ENCODE peak calls at places on chromosomes 7 and 10, in ten cellular contexts. G is CD8-positive, alpha-beta T cell; O is astrocyte of the spinal cord; Z is uterus; F is kidney epithelial cell; M is BE2C; C is IMR-90; Y is testis; D is body of pancreas; L is cardiac muscle cell. E is an unnamed sample.
A peak's percentile ranks its signal among the peaks of the same experiment; 100 is the strongest.

GRCh38 chr7:134619627-134620331 is 26.9 kb upstream of the BPGM start:
- DNase-seq in Y (no peak), G (no peak), O (peak; percentile 95), F (peak; percentile 71), M (no peak), Z (no peak), D (no peak), C (peak; percentile 96), L (peak; percentile 79), E (peak; percentile 18)

GRCh38 chr7:96097802-96098201 is 224.1 kb downstream of the SLC25A13 start:
- DNase-seq in Y (no peak), Z (no peak), O (no peak), C (peak; percentile 66), F (no peak), D (no peak), G (no peak), L (no peak), M (no peak), E (no peak)

GRCh38 chr10:49056356-49056755 is 59.0 kb downstream of the VSTM4 start:
- DNase-seq in Z (no peak), D (no peak), M (peak; percentile 13), G (no peak), L (no peak), C (peak; percentile 14), Y (no peak), O (no peak), F (peak; percentile 12), E (no peak)

GRCh38 chr7:98556288-98556687 is 60.8 kb upstream of the NPTX2 start:
- DNase-seq in M (no peak), D (no peak), L (no peak), Z (no peak), C (no peak), Y (no peak), G (no peak), F (no peak), O (no peak), E (no peak)

GRCh38 chr7:35723011-35723410 is 28.1 kb upstream of the HERPUD2 start:
- DNase-seq in O (no peak), G (no peak), Z (no peak), L (no peak), D (no peak), Y (no peak), F (no peak), C (peak; percentile 54), M (no peak), E (no peak)

GRCh38 chr7:149635561-149636329 is 137.6 kb downstream of the ZNF467 start:
- DNase-seq in L (no peak), F (no peak), C (no peak), M (peak; percentile 37), D (no peak), Z (no peak), Y (no peak), O (no peak), G (no peak), E (no peak)

GRCh38 chr10:132382231-132382922 is 14.6 kb upstream of the PWWP2B start:
- DNase-seq in Z (peak; percentile 12), C (no peak), F (no peak), Y (no peak), G (no peak), D (no peak), O (no peak), L (peak; percentile 42), M (no peak), E (no peak)

GRCh38 chr10:110765513-110766375 is 106.0 kb upstream of the PDCD4 start:
- DNase-seq in Y (no peak), M (no peak), Z (no peak), G (no peak), F (no peak), O (peak; percentile 30), L (no peak), D (no peak), C (peak; percentile 38), E (no peak)

GRCh38 chr10:98376485-98376884 is 38.5 kb downstream of the PYROXD2 start:
- DNase-seq in F (no peak), D (no peak), Z (no peak), C (peak; percentile 69), L (peak; percentile 36), O (no peak), G (no peak), Y (no peak), M (no peak), E (peak; percentile 32)

GRCh38 chr10:83165164-83165563 is 974.1 kb upstream of the GHITM start:
- DNase-seq in M (peak; percentile 27), F (no peak), C (no peak), L (no peak), D (peak; percentile 15), O (no peak), G (no peak), Z (no peak), Y (no peak), E (no peak)

GRCh38 chr7:23680417-23681405 is 712 bp downstream of the FAM221A start:
- DNase-seq in C (peak; percentile 62), F (peak; percentile 53), M (no peak), Z (peak; percentile 54), Y (peak; percentile 53), O (peak; percentile 43), G (peak; percentile 2), L (peak; percentile 68), D (peak; percentile 85), E (no peak)

GRCh38 chr10:7529638-7530037 is 118.8 kb upstream of the SFMBT2 start:
- DNase-seq in F (no peak), L (peak; percentile 70), O (no peak), C (no peak), D (no peak), M (peak; percentile 39), Y (peak; percentile 76), G (no peak), Z (no peak), E (no peak)

GRCh38 chr10:7523656-7524055 is 112.8 kb upstream of the SFMBT2 start:
- DNase-seq in C (no peak), L (no peak), Y (no peak), G (no peak), F (no peak), O (no peak), Z (no peak), M (no peak), D (no peak), E (no peak)

GRCh38 chr10:7526017-7526400 is 115.2 kb upstream of the SFMBT2 start:
- DNase-seq in O (no peak), L (no peak), F (no peak), M (peak; percentile 32), Z (no peak), G (no peak), C (no peak), Y (no peak), D (no peak), E (no peak)

GRCh38 chr10:7527468-7527867 is 116.6 kb upstream of the SFMBT2 start:
- DNase-seq in Y (no peak), O (no peak), Z (no peak), L (no peak), M (no peak), G (no peak), D (no peak), F (no peak), C (no peak), E (no peak)

GRCh38 chr10:7525314-7526016 is 114.6 kb upstream of the SFMBT2 start:
- DNase-seq in O (peak; percentile 63), Z (peak; percentile 66), Y (peak; percentile 85), C (peak; percentile 66), G (peak; percentile 27), D (peak; percentile 58), M (peak; percentile 64), L (peak; percentile 85), F (no peak), E (peak; percentile 34)
- H3K4me3 ChIP-seq in O (no peak overlapping the region), Z (no peak overlapping the region), Y (no peak overlapping the region), C (no peak overlapping the region), G (no peak overlapping the region), D (no peak overlapping the region), M (peak overlapping the region; percentile 44), L (no peak overlapping the region), F (no peak overlapping the region), E (no peak overlapping the region)

DNA sequence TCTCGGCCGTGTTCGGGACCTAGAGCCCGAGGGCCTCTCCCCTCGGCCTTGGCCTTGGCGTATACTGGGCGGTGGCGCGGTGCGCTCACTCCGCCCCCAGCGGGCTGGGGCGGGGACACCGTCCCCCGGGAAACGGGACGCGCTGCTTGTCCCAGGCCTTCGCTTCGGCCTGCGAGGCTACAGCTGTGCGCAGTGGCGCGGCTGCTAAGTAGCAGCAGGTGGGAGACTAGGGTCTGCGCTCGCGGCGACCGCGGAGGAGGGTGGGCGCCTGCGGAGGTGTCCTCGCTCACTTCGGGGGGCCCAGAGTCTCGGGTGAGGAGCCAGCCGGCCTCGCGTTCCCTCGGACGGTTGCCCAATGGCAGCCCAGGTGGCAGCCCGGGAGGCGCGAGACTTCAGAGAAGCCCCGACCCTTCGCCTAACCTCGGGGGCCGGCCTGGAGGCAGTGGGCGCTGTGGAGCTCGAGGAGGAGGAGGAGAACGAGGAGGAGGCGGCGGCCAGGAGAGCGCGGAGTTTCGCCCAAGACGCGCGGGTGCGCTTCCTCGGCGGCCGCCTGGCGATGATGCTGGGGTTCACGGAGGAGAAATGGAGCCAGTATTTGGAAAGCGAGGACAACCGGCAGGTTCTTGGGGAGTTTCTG is at the start of gene DNAH11:
- DNase-seq in O (peak; percentile 19), C (no peak), Y (peak; percentile 36), D (peak; percentile 54), L (peak; percentile 30), M (peak; percentile 37), G (no peak), Z (no peak), F (no peak), E (peak; percentile 7)
- TF ChIP-seq CTCF in O (no peak), C (no peak), Y (no peak), D (no peak), L (no peak), M (no peak), G (no peak), Z (no peak), F (no peak), E (peak; percentile 14)

DNA sequence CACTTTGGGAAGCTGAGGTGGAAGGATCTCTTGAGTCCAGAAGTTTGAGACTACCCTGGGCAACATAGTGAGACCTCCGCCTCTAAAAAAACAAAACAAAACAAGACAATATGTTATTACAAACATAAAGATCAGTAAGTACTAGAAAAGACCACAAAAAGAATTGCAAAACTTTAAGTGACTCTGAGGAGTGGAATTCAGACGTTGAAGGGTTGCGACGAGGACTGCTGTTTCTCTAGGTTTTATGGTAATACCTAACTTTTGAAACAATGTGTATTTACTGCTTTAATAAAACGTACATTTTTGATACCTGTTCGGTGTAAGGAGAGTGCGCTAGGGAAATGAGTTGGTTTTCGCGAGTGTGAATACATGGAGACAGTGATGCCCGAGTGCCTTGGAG is 250.4 kb downstream of the GATA3 start:
- DNase-seq in L (no peak), G (no peak), Z (no peak), O (no peak), C (no peak), Y (no peak), M (no peak), D (no peak), F (no peak), E (no peak)
- H3K4me3 ChIP-seq in L (no peak overlapping the region), G (no peak overlapping the region), Z (no peak overlapping the region), O (no peak overlapping the region), C (no peak overlapping the region), Y (no peak overlapping the region), M (no peak overlapping the region), D (no peak overlapping the region), F (no peak overlapping the region), E (no peak overlapping the region)

DNA sequence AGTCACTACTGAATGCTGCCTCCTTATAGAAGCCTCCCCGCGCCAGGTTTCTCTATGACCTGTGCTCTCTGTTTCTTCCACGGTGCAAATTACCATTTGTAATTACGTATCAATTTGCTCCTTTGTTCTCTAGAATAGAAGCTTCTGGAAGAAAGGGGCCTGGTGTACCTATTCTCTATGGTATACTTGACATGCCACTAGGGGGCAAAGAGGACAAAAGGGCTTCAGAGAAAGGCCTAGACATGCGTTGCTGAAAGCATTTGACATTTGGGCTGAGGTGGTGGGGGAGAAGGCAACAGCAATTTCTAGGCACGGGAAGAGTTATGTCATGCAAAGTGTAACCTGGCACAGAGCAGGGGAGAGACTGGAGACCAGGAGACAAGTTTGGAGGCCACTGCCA is 148.7 kb downstream of the WDR11 start:
- DNase-seq in O (no peak), L (no peak), Y (no peak), C (no peak), D (no peak), M (no peak), G (no peak), F (no peak), Z (no peak), E (no peak)
- TF ChIP-seq CTCF in O (no peak), L (no peak), Y (no peak), C (no peak), D (no peak), M (peak; percentile 31), G (no peak), F (peak; percentile 12), Z (no peak), E (no peak)